ENCODE peak calls at places on chromosomes 3 and 15, in four cellular contexts. H is psoas muscle, S is HFF-Myc, P is kidney. Y is an unnamed sample.

GRCh38 chr3:118793176-118793575 is 241.5 kb downstream of the IGSF11 start:
- DNase-seq in H (no peak), S (no peak), P (no peak), Y (no peak)

GRCh38 chr15:52790166-52790708 is at the start of gene ONECUT1:
- DNase-seq in H (peak; percentile 45), P (peak; percentile 75), S (no peak), Y (peak; percentile 11)

GRCh38 chr3:160081958-160082533 is 93.4 kb downstream of the IL12A start:
- DNase-seq in S (no peak), P (no peak), H (no peak), Y (no peak)

GRCh38 chr3:12507871-12508281 is 23.6 kb downstream of the TSEN2 start:
- DNase-seq in P (no peak), S (peak; percentile 48), H (peak; percentile 40), Y (peak; percentile 66)

GRCh38 chr15:82805994-82806406 is at the start of gene FSD2:
- DNase-seq in S (no peak), P (no peak), H (peak; percentile 67), Y (no peak)

GRCh38 chr15:66611257-66612053 is 45.7 kb upstream of the LCTL start:
- DNase-seq in S (no peak), H (no peak), P (peak; percentile 44), Y (no peak)

GRCh38 chr3:97930018-97930417 is 42.2 kb downstream of the RIOX2 start:
- DNase-seq in H (no peak), S (no peak), P (no peak), Y (no peak)

GRCh38 chr15:84082739-84083138 is 152.8 kb upstream of the GOLGA6L4 start:
- DNase-seq in P (no peak), S (no peak), H (no peak), Y (peak; percentile 3)

GRCh38 chr3:42256135-42256819 is 9.7 kb downstream of the CCK start:
- DNase-seq in P (no peak), S (no peak), H (no peak), Y (peak; percentile 45)

GRCh38 chr3:112734718-112735350 is 93.9 kb upstream of the CCDC80 start:
- DNase-seq in P (peak; percentile 24), S (peak; percentile 52), H (no peak), Y (peak; percentile 96)

GRCh38 chr3:190306026-190306425 is 16.2 kb downstream of the CLDN1 start:
- DNase-seq in S (no peak), P (no peak), H (no peak), Y (no peak)
- TF ChIP-seq CTCF in S (no peak), P (no peak), H (no peak), Y (no peak)

GRCh38 chr3:52121813-52122212 is 32.4 kb downstream of the POC1A start:
- DNase-seq in S (no peak), P (peak; percentile 46), H (no peak), Y (no peak)

GRCh38 chr3:52119826-52120225 is 34.4 kb downstream of the POC1A start:
- DNase-seq in S (no peak), H (no peak), P (peak; percentile 29), Y (no peak)

GRCh38 chr3:52121459-52121795 is 32.8 kb downstream of the POC1A start:
- DNase-seq in S (no peak), P (peak; percentile 47), H (peak; percentile 52), Y (peak; percentile 24)

GRCh38 chr3:52122491-52122890 is 31.7 kb downstream of the POC1A start:
- DNase-seq in P (peak; percentile 68), S (no peak), H (no peak), Y (no peak)

DNA sequence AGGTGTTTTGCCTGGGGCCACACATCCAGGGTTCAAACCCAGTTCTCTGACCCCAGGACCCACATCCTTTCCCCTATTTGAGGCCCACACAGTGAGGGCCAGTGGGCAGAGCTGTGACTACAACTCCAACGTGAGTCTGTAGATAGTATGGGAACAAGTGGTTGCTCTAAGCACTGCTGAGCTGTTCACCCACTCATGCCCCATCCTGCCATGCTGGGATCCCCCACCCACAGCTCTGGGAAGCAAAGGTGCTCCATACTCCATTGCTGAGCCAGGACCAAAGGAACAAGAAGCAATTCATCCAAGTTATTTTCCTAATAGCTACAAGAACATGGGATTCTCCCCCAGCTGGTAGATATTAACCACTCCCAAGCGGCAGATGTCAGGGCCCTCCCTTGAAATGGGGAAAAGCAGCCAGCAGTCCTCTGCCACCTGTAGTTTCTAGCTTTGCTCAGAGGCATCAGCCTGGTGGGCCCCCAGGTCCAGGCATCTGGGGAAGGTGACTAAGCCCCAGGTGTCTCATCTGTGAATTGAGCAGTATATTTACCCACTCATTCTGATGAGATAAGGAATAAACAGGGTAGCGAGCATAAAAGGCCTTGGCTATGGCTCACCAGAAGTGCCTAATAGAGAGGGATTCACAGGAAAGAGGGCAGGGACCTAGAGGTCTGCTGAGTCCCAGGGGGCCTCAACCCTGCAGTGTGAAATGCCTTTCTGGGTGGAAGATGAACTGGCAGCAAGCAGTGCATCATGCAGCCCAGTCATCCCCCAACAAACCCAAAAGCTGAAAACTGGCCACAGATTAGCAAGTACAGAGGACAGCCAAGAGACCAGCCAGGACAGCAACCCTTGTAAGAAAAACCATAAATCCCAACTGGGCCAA is 33.4 kb downstream of the POC1A start:
- DNase-seq in S (no peak), H (no peak), P (peak; percentile 43), Y (peak; percentile 33)
- H3K4me3 ChIP-seq in S (no peak overlapping the region), H (no peak overlapping the region), P (no peak overlapping the region), Y (no peak overlapping the region)

GRCh38 chr3:54853573-54854404 is 74.1 kb downstream of the LRTM1 start:
- DNase-seq in H (peak; percentile 78), S (no peak), P (peak; percentile 92), Y (peak; percentile 68)
- TF ChIP-seq CTCF in H (peak; percentile 92), S (peak; percentile 81), P (peak; percentile 78), Y (peak; percentile 84)

DNA sequence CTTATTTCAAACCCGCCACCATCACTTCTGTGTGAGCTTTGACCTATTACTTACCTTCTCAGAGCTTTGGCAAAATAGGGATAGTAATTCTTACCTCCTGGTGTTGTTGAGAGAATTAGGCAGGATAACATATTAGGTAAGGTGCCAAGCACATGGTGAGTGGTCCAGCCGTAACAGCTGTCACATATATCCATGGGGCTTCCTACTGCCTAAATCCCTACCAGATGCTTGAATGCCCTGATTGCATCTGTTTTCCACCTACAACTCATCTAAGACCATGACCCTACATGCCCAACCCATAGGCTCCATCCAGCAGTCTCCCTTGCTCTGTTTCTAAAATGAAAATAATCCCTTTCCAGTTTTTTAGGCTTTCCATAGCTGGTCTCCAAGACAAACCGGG is 162.3 kb upstream of the NR2E3 start:
- DNase-seq in P (no peak), H (no peak), S (no peak), Y (no peak)
- H3K4me3 ChIP-seq in P (no peak overlapping the region), H (no peak overlapping the region), S (no peak overlapping the region), Y (no peak overlapping the region)

DNA sequence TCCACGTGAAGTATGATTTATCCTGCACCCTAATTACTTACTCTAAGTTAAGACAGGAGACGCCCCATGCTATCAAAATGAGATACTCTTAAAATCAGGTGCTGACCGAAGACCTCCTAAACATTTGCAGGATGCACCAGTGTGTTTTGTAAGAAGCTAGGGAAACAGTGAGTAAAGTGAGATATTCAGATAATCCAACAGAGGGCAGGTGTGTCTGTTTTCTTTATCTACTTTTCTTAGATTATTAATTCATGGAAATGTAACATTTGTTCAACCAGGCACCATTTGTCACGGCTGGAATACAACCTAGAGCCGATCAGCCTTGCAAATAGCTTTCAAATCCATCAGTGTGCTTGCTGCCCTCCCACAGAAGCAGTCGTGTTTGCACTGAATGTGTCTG is 202.0 kb upstream of the CHRM5 start:
- DNase-seq in S (no peak), P (no peak), H (no peak), Y (peak; percentile 28)
- TF ChIP-seq CTCF in S (no peak), P (no peak), H (no peak), Y (no peak)

DNA sequence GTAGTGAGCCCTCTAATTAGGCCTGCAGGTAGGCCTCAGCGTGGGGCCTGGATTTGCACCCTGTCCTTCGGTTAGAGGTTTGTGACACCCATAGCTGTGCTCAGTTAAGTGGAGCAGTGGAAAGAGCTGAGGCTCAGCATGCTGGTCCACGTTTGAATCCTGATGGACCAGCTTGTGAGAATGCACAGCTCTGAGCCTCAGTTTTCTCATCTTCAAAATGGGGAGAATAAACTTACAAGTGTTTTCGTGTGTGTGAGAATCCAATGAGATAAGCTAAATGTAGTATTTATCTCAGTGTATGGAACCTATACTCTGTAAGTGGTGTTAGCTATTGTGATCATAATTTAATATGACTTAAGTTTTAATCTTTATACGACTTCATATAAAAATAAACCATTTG is 22.5 kb downstream of the EEFSEC start:
- DNase-seq in P (no peak), H (no peak), S (no peak), Y (no peak)
- H3K4me3 ChIP-seq in P (no peak overlapping the region), H (no peak overlapping the region), S (no peak overlapping the region), Y (no peak overlapping the region)

DNA sequence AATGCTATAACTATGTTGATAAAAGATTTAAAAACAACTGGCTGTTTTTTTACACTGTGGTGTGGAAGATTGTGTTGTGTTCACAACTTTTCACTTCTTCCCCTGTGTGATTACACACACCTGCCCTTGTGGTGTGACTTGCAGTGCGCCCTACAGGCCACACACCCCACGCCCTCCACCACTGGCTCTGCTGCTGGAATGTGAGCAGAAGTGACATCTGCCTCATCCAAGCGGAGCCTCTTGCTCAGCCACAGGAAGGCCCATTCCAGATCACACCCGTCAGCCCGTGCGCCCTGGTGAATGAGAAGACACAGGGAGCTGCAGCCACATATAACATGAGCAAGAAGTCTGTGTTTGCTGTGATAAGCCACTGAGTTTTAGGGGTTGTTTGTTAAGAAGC is 7.0 kb downstream of the CCR2 start:
- DNase-seq in H (peak; percentile 22), S (no peak), P (no peak), Y (no peak)
- TF ChIP-seq CTCF in H (no peak), S (no peak), P (no peak), Y (no peak)